ENCODE peak calls at places on chromosomes 13 and 19, in four cellular contexts. O is Peyer's patch, I is cardiac muscle cell, Y is RWPE2. G is an unnamed sample.

GRCh38 chr19:2038284-2039081 is 12.6 kb downstream of the MKNK2 start:
- DNase-seq in Y (no peak), O (no peak), I (no peak), G (no peak)

GRCh38 chr13:114101831-114102520 is 30.4 kb downstream of the RASA3 start:
- DNase-seq in I (no peak), O (no peak), Y (peak), G (peak)

GRCh38 chr13:104875008-104875762 is 1660.3 kb downstream of the EFNB2 start:
- DNase-seq in Y (no peak), I (no peak), O (no peak), G (no peak)

GRCh38 chr19:44848036-44848804 is 2.1 kb downstream of the NECTIN2 start:
- DNase-seq in O (no peak), I (peak), Y (no peak), G (peak)

GRCh38 chr13:37476874-37477273 is 121.7 kb downstream of the POSTN start:
- DNase-seq in Y (no peak), O (no peak), I (peak), G (peak)

GRCh38 chr19:6718741-6719539 is 1.5 kb downstream of the C3 start:
- DNase-seq in Y (no peak), O (peak), I (peak), G (peak)

GRCh38 chr19:35742121-35742724 is at the start of gene IGFLR1:
- DNase-seq in I (no peak), O (peak), Y (no peak), G (no peak)

GRCh38 chr13:23433171-23434153 is at the start of gene SACS:
- DNase-seq in O (no peak), Y (no peak), I (peak), G (peak)

GRCh38 chr19:4456843-4457653 is 546 bp downstream of the UBXN6 start:
- DNase-seq in I (peak), O (peak), Y (no peak), G (peak)

GRCh38 chr19:10566658-10567410 is 1.0 kb upstream of the KRI1 start:
- DNase-seq in I (no peak), Y (no peak), O (peak), G (no peak)
- H3K4me3 ChIP-seq in I (no peak), Y (peak), O (no peak), G (no peak)

GRCh38 chr13:112803422-112803821 is 113.6 kb downstream of the ATP11A start:
- DNase-seq in Y (no peak), O (no peak), I (no peak), G (no peak)
- H3K4me3 ChIP-seq in Y (no peak), O (no peak), I (no peak), G (no peak)

DNA sequence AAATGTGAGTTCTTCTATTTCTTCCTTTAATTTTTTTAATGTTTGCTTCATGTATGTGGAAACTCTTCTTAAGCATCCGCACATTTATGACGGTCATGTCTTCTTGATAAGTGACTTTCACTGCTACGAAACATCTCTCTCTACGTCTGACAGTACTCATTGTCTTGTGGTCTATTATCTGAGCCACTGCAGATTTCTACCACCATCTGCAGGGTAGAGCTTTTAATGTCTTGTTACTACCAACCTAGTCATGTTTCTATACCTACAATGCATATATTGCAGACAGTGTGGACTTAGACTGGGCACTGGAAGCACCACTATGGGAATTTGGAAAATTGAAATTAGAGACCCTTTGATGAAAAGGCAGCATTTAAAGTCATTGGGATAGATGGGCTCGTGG is 75.4 kb upstream of the ARHGEF7 start:
- DNase-seq in Y (no peak), O (no peak), I (no peak), G (no peak)
- H3K4me3 ChIP-seq in Y (no peak), O (no peak), I (no peak), G (no peak)

GRCh38 chr19:10418281-10419199 is 1.8 kb upstream of the PDE4A start:
- DNase-seq in O (no peak), Y (no peak), I (peak), G (peak)

GRCh38 chr19:10419200-10419645 is 1.1 kb upstream of the PDE4A start:
- DNase-seq in O (no peak), I (no peak), Y (no peak), G (peak)

GRCh38 chr19:10421240-10421948 is 1.1 kb downstream of the PDE4A start:
- DNase-seq in I (no peak), O (no peak), Y (no peak), G (no peak)

GRCh38 chr19:10420444-10421239 is at the start of gene PDE4A:
- DNase-seq in Y (no peak), O (no peak), I (peak), G (peak)

GRCh38 chr19:10419646-10420443 is 493 bp upstream of the PDE4A start:
- DNase-seq in I (peak), O (no peak), Y (no peak), G (peak)
- H3K4me3 ChIP-seq in I (peak), O (peak), Y (peak), G (peak)

GRCh38 chr19:53409505-53410204 is 14.7 kb downstream of the ZNF765 start:
- DNase-seq in I (no peak), Y (no peak), O (no peak), G (no peak)
- H3K4me3 ChIP-seq in I (no peak), Y (no peak), O (no peak), G (no peak)

G was measured in WERI-Rb-1.